ENCODE peak calls at places on chromosomes 12 and 14, in six cellular contexts. O is T-helper 17 cell; J is HCT116; K is activated T-cell treated with anti-CD3 and anti-CD28 coated beads, Interleukin-2, amount 50 U/mL, for 72 hours; D is aorta; W is CD8-positive, alpha-beta T cell. X is an unnamed sample.

GRCh38 chr12:110180591-110181005 is 56.4 kb downstream of the IFT81 start:
- ATAC-seq in W (no peak), J (no peak), D (peak), K (no peak), O (no peak), X (peak)

GRCh38 chr14:61090432-61091216 is 109.6 kb downstream of the SLC38A6 start:
- ATAC-seq in K (peak), O (no peak), D (no peak), W (no peak), J (no peak), X (no peak)

GRCh38 chr12:41365653-41366131 is 177.6 kb downstream of the PDZRN4 start:
- ATAC-seq in W (no peak), J (no peak), K (no peak), O (no peak), D (no peak), X (no peak)

GRCh38 chr12:109793826-109794501 is 39.2 kb downstream of the TRPV4 start:
- ATAC-seq in D (no peak), J (no peak), O (no peak), W (no peak), K (no peak), X (no peak)

GRCh38 chr12:104729091-104729490 is 229.0 kb downstream of the SLC41A2 start:
- ATAC-seq in O (no peak), J (no peak), K (no peak), D (no peak), W (no peak), X (no peak)

GRCh38 chr12:81679614-81680013 is 79.5 kb downstream of the PPFIA2 start:
- ATAC-seq in K (no peak), D (no peak), W (no peak), J (no peak), O (no peak), X (no peak)

GRCh38 chr12:6921996-6922935 is 5.5 kb upstream of the ATN1 start:
- ATAC-seq in D (no peak), K (no peak), J (no peak), W (no peak), O (no peak), X (no peak)

GRCh38 chr12:111068281-111068680 is 147.9 kb upstream of the MYL2 start:
- ATAC-seq in K (peak), O (peak), J (no peak), D (no peak), W (peak), X (no peak)

GRCh38 chr14:36857136-36857535 is 195.5 kb downstream of the PAX9 start:
- ATAC-seq in K (no peak), D (no peak), O (no peak), J (no peak), W (no peak), X (no peak)

GRCh38 chr12:79156846-79157463 is 292.4 kb downstream of the SYT1 start:
- ATAC-seq in J (no peak), W (no peak), D (no peak), O (no peak), K (no peak), X (no peak)

GRCh38 chr12:123474493-123475255 is 16.7 kb downstream of the SNRNP35 start:
- ATAC-seq in D (no peak), K (peak), J (no peak), O (peak), W (peak), X (no peak)

GRCh38 chr12:105278043-105278697 is 42.2 kb upstream of the APPL2 start:
- ATAC-seq in W (no peak), K (no peak), O (no peak), D (peak), J (peak), X (peak)

GRCh38 chr14:58151264-58151700 is 731 bp downstream of the ARMH4 start:
- ATAC-seq in K (no peak), W (no peak), O (no peak), D (peak), J (peak), X (peak)